ENCODE peak calls at places on chromosomes 13 and 19, in six cellular contexts. One of them, this sample, is unnamed.

GRCh38 chr19:18155095-18156087 is 2.4 kb downstream of the PIK3R2 start:
- DNase-seq in RWPE2: no peak
- DNase-seq in T-helper 22 cell: no peak
- DNase-seq in stimulated activated CD4-positive, alpha-beta T cell treated with anti-CD3 and anti-CD28 coated beads, Interleukin-1b, Interleukin-23, amount 100 ng/mL, for 1 hour: no peak
- DNase-seq in activated CD4-positive, alpha-beta T cell treated with anti-CD3 and anti-CD28 coated beads for 24 hours: no peak
- DNase-seq in activated CD8-positive, alpha-beta memory T cell treated with anti-CD3 and anti-CD28 coated beads, Interleukin-2, amount 50 U/mL, for 48 hours: no peak
- DNase-seq in this sample: no peak

GRCh38 chr19:40613669-40614594 is 12.8 kb downstream of the LTBP4 start:
- DNase-seq in T-helper 22 cell: peak; percentile 73
- DNase-seq in RWPE2: peak; percentile 89
- DNase-seq in activated CD4-positive, alpha-beta T cell treated with anti-CD3 and anti-CD28 coated beads for 24 hours: peak; percentile 82
- DNase-seq in stimulated activated CD4-positive, alpha-beta T cell treated with anti-CD3 and anti-CD28 coated beads, Interleukin-1b, Interleukin-23, amount 100 ng/mL, for 1 hour: peak; percentile 63
- DNase-seq in activated CD8-positive, alpha-beta memory T cell treated with anti-CD3 and anti-CD28 coated beads, Interleukin-2, amount 50 U/mL, for 48 hours: peak; percentile 90
- DNase-seq in this sample: peak; percentile 66

GRCh38 chr19:51107406-51108065 is 673 bp downstream of the CTU1 start:
- DNase-seq in stimulated activated CD4-positive, alpha-beta T cell treated with anti-CD3 and anti-CD28 coated beads, Interleukin-1b, Interleukin-23, amount 100 ng/mL, for 1 hour: no peak
- DNase-seq in RWPE2: no peak
- DNase-seq in activated CD8-positive, alpha-beta memory T cell treated with anti-CD3 and anti-CD28 coated beads, Interleukin-2, amount 50 U/mL, for 48 hours: peak; percentile 69
- DNase-seq in T-helper 22 cell: no peak
- DNase-seq in activated CD4-positive, alpha-beta T cell treated with anti-CD3 and anti-CD28 coated beads for 24 hours: no peak
- DNase-seq in this sample: no peak

GRCh38 chr13:74444161-74444571 is 310.0 kb upstream of the KLF12 start:
- DNase-seq in T-helper 22 cell: no peak
- DNase-seq in stimulated activated CD4-positive, alpha-beta T cell treated with anti-CD3 and anti-CD28 coated beads, Interleukin-1b, Interleukin-23, amount 100 ng/mL, for 1 hour: no peak
- DNase-seq in activated CD8-positive, alpha-beta memory T cell treated with anti-CD3 and anti-CD28 coated beads, Interleukin-2, amount 50 U/mL, for 48 hours: no peak
- DNase-seq in activated CD4-positive, alpha-beta T cell treated with anti-CD3 and anti-CD28 coated beads for 24 hours: no peak
- DNase-seq in RWPE2: peak; percentile 69
- DNase-seq in this sample: no peak

GRCh38 chr19:16157601-16158000 is 14.1 kb downstream of the HSH2D start:
- DNase-seq in RWPE2: no peak
- DNase-seq in T-helper 22 cell: no peak
- DNase-seq in stimulated activated CD4-positive, alpha-beta T cell treated with anti-CD3 and anti-CD28 coated beads, Interleukin-1b, Interleukin-23, amount 100 ng/mL, for 1 hour: no peak
- DNase-seq in activated CD4-positive, alpha-beta T cell treated with anti-CD3 and anti-CD28 coated beads for 24 hours: no peak
- DNase-seq in activated CD8-positive, alpha-beta memory T cell treated with anti-CD3 and anti-CD28 coated beads, Interleukin-2, amount 50 U/mL, for 48 hours: no peak
- DNase-seq in this sample: no peak

GRCh38 chr19:15631817-15632216 is 8.9 kb upstream of the CYP4F3 start:
- DNase-seq in RWPE2: no peak
- DNase-seq in activated CD8-positive, alpha-beta memory T cell treated with anti-CD3 and anti-CD28 coated beads, Interleukin-2, amount 50 U/mL, for 48 hours: peak; percentile 62
- DNase-seq in stimulated activated CD4-positive, alpha-beta T cell treated with anti-CD3 and anti-CD28 coated beads, Interleukin-1b, Interleukin-23, amount 100 ng/mL, for 1 hour: no peak
- DNase-seq in T-helper 22 cell: no peak
- DNase-seq in activated CD4-positive, alpha-beta T cell treated with anti-CD3 and anti-CD28 coated beads for 24 hours: no peak
- DNase-seq in this sample: no peak

GRCh38 chr13:78147905-78148304 is 229.3 kb upstream of the EDNRB start:
- DNase-seq in activated CD4-positive, alpha-beta T cell treated with anti-CD3 and anti-CD28 coated beads for 24 hours: no peak
- DNase-seq in activated CD8-positive, alpha-beta memory T cell treated with anti-CD3 and anti-CD28 coated beads, Interleukin-2, amount 50 U/mL, for 48 hours: no peak
- DNase-seq in T-helper 22 cell: no peak
- DNase-seq in RWPE2: no peak
- DNase-seq in stimulated activated CD4-positive, alpha-beta T cell treated with anti-CD3 and anti-CD28 coated beads, Interleukin-1b, Interleukin-23, amount 100 ng/mL, for 1 hour: no peak
- DNase-seq in this sample: no peak

GRCh38 chr19:16142032-16142580 is 1.4 kb upstream of the HSH2D start:
- DNase-seq in activated CD8-positive, alpha-beta memory T cell treated with anti-CD3 and anti-CD28 coated beads, Interleukin-2, amount 50 U/mL, for 48 hours: no peak
- DNase-seq in T-helper 22 cell: no peak
- DNase-seq in activated CD4-positive, alpha-beta T cell treated with anti-CD3 and anti-CD28 coated beads for 24 hours: no peak
- DNase-seq in stimulated activated CD4-positive, alpha-beta T cell treated with anti-CD3 and anti-CD28 coated beads, Interleukin-1b, Interleukin-23, amount 100 ng/mL, for 1 hour: no peak
- DNase-seq in RWPE2: no peak
- DNase-seq in this sample: no peak

GRCh38 chr19:35253316-35254286 is 4.8 kb downstream of the LSR start:
- DNase-seq in stimulated activated CD4-positive, alpha-beta T cell treated with anti-CD3 and anti-CD28 coated beads, Interleukin-1b, Interleukin-23, amount 100 ng/mL, for 1 hour: no peak
- DNase-seq in activated CD4-positive, alpha-beta T cell treated with anti-CD3 and anti-CD28 coated beads for 24 hours: no peak
- DNase-seq in T-helper 22 cell: no peak
- DNase-seq in RWPE2: no peak
- DNase-seq in activated CD8-positive, alpha-beta memory T cell treated with anti-CD3 and anti-CD28 coated beads, Interleukin-2, amount 50 U/mL, for 48 hours: peak; percentile 44
- DNase-seq in this sample: no peak

GRCh38 chr19:11378319-11379189 is 4.1 kb downstream of the SWSAP1 start:
- DNase-seq in stimulated activated CD4-positive, alpha-beta T cell treated with anti-CD3 and anti-CD28 coated beads, Interleukin-1b, Interleukin-23, amount 100 ng/mL, for 1 hour: no peak
- DNase-seq in T-helper 22 cell: no peak
- DNase-seq in activated CD8-positive, alpha-beta memory T cell treated with anti-CD3 and anti-CD28 coated beads, Interleukin-2, amount 50 U/mL, for 48 hours: peak; percentile 61
- DNase-seq in activated CD4-positive, alpha-beta T cell treated with anti-CD3 and anti-CD28 coated beads for 24 hours: no peak
- DNase-seq in RWPE2: no peak
- DNase-seq in this sample: no peak

GRCh38 chr19:13063461-13064091 is 39.1 kb downstream of the LYL1 start:
- DNase-seq in activated CD8-positive, alpha-beta memory T cell treated with anti-CD3 and anti-CD28 coated beads, Interleukin-2, amount 50 U/mL, for 48 hours: no peak
- DNase-seq in RWPE2: no peak
- DNase-seq in stimulated activated CD4-positive, alpha-beta T cell treated with anti-CD3 and anti-CD28 coated beads, Interleukin-1b, Interleukin-23, amount 100 ng/mL, for 1 hour: no peak
- DNase-seq in T-helper 22 cell: no peak
- DNase-seq in activated CD4-positive, alpha-beta T cell treated with anti-CD3 and anti-CD28 coated beads for 24 hours: no peak
- DNase-seq in this sample: no peak

GRCh38 chr19:51750381-51751124 is 1.1 kb downstream of the FPR1 start:
- DNase-seq in activated CD4-positive, alpha-beta T cell treated with anti-CD3 and anti-CD28 coated beads for 24 hours: no peak
- DNase-seq in T-helper 22 cell: no peak
- DNase-seq in activated CD8-positive, alpha-beta memory T cell treated with anti-CD3 and anti-CD28 coated beads, Interleukin-2, amount 50 U/mL, for 48 hours: no peak
- DNase-seq in RWPE2: no peak
- DNase-seq in stimulated activated CD4-positive, alpha-beta T cell treated with anti-CD3 and anti-CD28 coated beads, Interleukin-1b, Interleukin-23, amount 100 ng/mL, for 1 hour: no peak
- DNase-seq in this sample: no peak

GRCh38 chr13:33261426-33262068 is 24.0 kb downstream of the STARD13 start:
- DNase-seq in stimulated activated CD4-positive, alpha-beta T cell treated with anti-CD3 and anti-CD28 coated beads, Interleukin-1b, Interleukin-23, amount 100 ng/mL, for 1 hour: no peak
- DNase-seq in activated CD4-positive, alpha-beta T cell treated with anti-CD3 and anti-CD28 coated beads for 24 hours: no peak
- DNase-seq in RWPE2: no peak
- DNase-seq in activated CD8-positive, alpha-beta memory T cell treated with anti-CD3 and anti-CD28 coated beads, Interleukin-2, amount 50 U/mL, for 48 hours: no peak
- DNase-seq in T-helper 22 cell: no peak
- DNase-seq in this sample: no peak

GRCh38 chr13:41909524-41909923 is 51.4 kb downstream of the VWA8 start:
- DNase-seq in activated CD4-positive, alpha-beta T cell treated with anti-CD3 and anti-CD28 coated beads for 24 hours: no peak
- DNase-seq in T-helper 22 cell: no peak
- DNase-seq in activated CD8-positive, alpha-beta memory T cell treated with anti-CD3 and anti-CD28 coated beads, Interleukin-2, amount 50 U/mL, for 48 hours: no peak
- DNase-seq in stimulated activated CD4-positive, alpha-beta T cell treated with anti-CD3 and anti-CD28 coated beads, Interleukin-1b, Interleukin-23, amount 100 ng/mL, for 1 hour: no peak
- DNase-seq in RWPE2: no peak
- DNase-seq in this sample: no peak

GRCh38 chr19:48746738-48747575 is at the start of gene IZUMO1:
- DNase-seq in stimulated activated CD4-positive, alpha-beta T cell treated with anti-CD3 and anti-CD28 coated beads, Interleukin-1b, Interleukin-23, amount 100 ng/mL, for 1 hour: no peak
- DNase-seq in T-helper 22 cell: no peak
- DNase-seq in RWPE2: no peak
- DNase-seq in activated CD8-positive, alpha-beta memory T cell treated with anti-CD3 and anti-CD28 coated beads, Interleukin-2, amount 50 U/mL, for 48 hours: peak; percentile 74
- DNase-seq in activated CD4-positive, alpha-beta T cell treated with anti-CD3 and anti-CD28 coated beads for 24 hours: peak; percentile 32
- DNase-seq in this sample: no peak

GRCh38 chr13:41054212-41054877 is 7.0 kb upstream of the WBP4 start:
- DNase-seq in stimulated activated CD4-positive, alpha-beta T cell treated with anti-CD3 and anti-CD28 coated beads, Interleukin-1b, Interleukin-23, amount 100 ng/mL, for 1 hour: no peak
- DNase-seq in RWPE2: no peak
- DNase-seq in T-helper 22 cell: peak; percentile 4
- DNase-seq in activated CD8-positive, alpha-beta memory T cell treated with anti-CD3 and anti-CD28 coated beads, Interleukin-2, amount 50 U/mL, for 48 hours: no peak
- DNase-seq in activated CD4-positive, alpha-beta T cell treated with anti-CD3 and anti-CD28 coated beads for 24 hours: peak; percentile 26
- DNase-seq in this sample: no peak

GRCh38 chr13:44431150-44431549 is 57.5 kb downstream of the SERP2 start:
- DNase-seq in stimulated activated CD4-positive, alpha-beta T cell treated with anti-CD3 and anti-CD28 coated beads, Interleukin-1b, Interleukin-23, amount 100 ng/mL, for 1 hour: no peak
- DNase-seq in activated CD8-positive, alpha-beta memory T cell treated with anti-CD3 and anti-CD28 coated beads, Interleukin-2, amount 50 U/mL, for 48 hours: no peak
- DNase-seq in T-helper 22 cell: no peak
- DNase-seq in RWPE2: no peak
- DNase-seq in activated CD4-positive, alpha-beta T cell treated with anti-CD3 and anti-CD28 coated beads for 24 hours: no peak
- DNase-seq in this sample: no peak

GRCh38 chr13:89726690-89727435 is 1620.6 kb upstream of the MIR17HG start:
- DNase-seq in stimulated activated CD4-positive, alpha-beta T cell treated with anti-CD3 and anti-CD28 coated beads, Interleukin-1b, Interleukin-23, amount 100 ng/mL, for 1 hour: no peak
- DNase-seq in RWPE2: no peak
- DNase-seq in activated CD8-positive, alpha-beta memory T cell treated with anti-CD3 and anti-CD28 coated beads, Interleukin-2, amount 50 U/mL, for 48 hours: no peak
- DNase-seq in activated CD4-positive, alpha-beta T cell treated with anti-CD3 and anti-CD28 coated beads for 24 hours: no peak
- DNase-seq in T-helper 22 cell: no peak
- DNase-seq in this sample: no peak